ENCODE peak calls at places on chromosomes 1 and 21, in five cellular contexts. Q, L, W, O and Z are unnamed samples.

GRCh38 chr1:219990782-219991510 is 55.4 kb downstream of the EPRS1 start:
- DNase-seq in O (no peak), Q (peak; percentile 37), W (no peak), L (no peak), Z (no peak)

GRCh38 chr21:42685036-42685435 is 31.6 kb downstream of the PDE9A start:
- DNase-seq in W (no peak), Q (no peak), O (no peak), L (no peak), Z (no peak)

GRCh38 chr1:110098222-110099026 is 13.8 kb upstream of the UBL4B start:
- DNase-seq in O (no peak), W (no peak), Q (no peak), L (no peak), Z (no peak)

GRCh38 chr1:89974701-89975470 is 20.0 kb upstream of the ZNF326 start:
- DNase-seq in W (no peak), L (no peak), O (no peak), Q (peak; percentile 90), Z (no peak)

GRCh38 chr21:42503711-42504110 is 7.7 kb upstream of the RSPH1 start:
- DNase-seq in W (no peak), Q (no peak), O (no peak), L (no peak), Z (no peak)

GRCh38 chr1:206878456-206878855 is 13.0 kb downstream of the IL20 start:
- DNase-seq in O (no peak), L (no peak), W (no peak), Q (no peak), Z (no peak)

GRCh38 chr1:231161711-231162299 is at the start of gene TRIM67:
- DNase-seq in Q (peak; percentile 53), L (no peak), W (no peak), O (no peak), Z (no peak)

GRCh38 chr21:39258207-39258606 is 55.2 kb downstream of the BRWD1 start:
- DNase-seq in W (no peak), Q (no peak), O (no peak), L (no peak), Z (no peak)

GRCh38 chr1:20486457-20487235 is 636 bp upstream of the CAMK2N1 start:
- DNase-seq in Q (peak; percentile 61), O (peak; percentile 66), W (no peak), L (peak; percentile 78), Z (no peak)

GRCh38 chr1:61424382-61424781 is 300.6 kb downstream of the TM2D1 start:
- DNase-seq in W (no peak), Q (no peak), O (no peak), L (no peak), Z (no peak)

GRCh38 chr1:207848234-207848633 is 62.7 kb downstream of the CD34 start:
- DNase-seq in O (peak; percentile 92), Q (peak; percentile 91), L (peak; percentile 88), W (no peak), Z (peak; percentile 91)